ENCODE peak calls at places on chromosomes 12 and 14, in eight cellular contexts. One of them, this sample, is unnamed.

GRCh38 chr12:44972746-44973421 is 78.0 kb downstream of the DBX2 start:
- DNase-seq in CD8-positive, alpha-beta T cell: no peak
- DNase-seq in CD4-positive, alpha-beta T cell: no peak
- DNase-seq in AG10803: peak
- DNase-seq in tibial artery: no peak
- DNase-seq in uterus: no peak
- DNase-seq in BJ: no peak
- DNase-seq in cardiac fibroblast: peak
- DNase-seq in this sample: no peak

GRCh38 chr12:41521872-41522379 is 333.8 kb downstream of the PDZRN4 start:
- DNase-seq in tibial artery: no peak
- DNase-seq in CD4-positive, alpha-beta T cell: no peak
- DNase-seq in cardiac fibroblast: peak
- DNase-seq in uterus: no peak
- DNase-seq in BJ: peak
- DNase-seq in CD8-positive, alpha-beta T cell: no peak
- DNase-seq in AG10803: peak
- DNase-seq in this sample: no peak

GRCh38 chr14:57559561-57559960 is 65.9 kb upstream of the CCDC198 start:
- DNase-seq in AG10803: no peak
- DNase-seq in BJ: no peak
- DNase-seq in CD4-positive, alpha-beta T cell: no peak
- DNase-seq in uterus: no peak
- DNase-seq in tibial artery: no peak
- DNase-seq in CD8-positive, alpha-beta T cell: no peak
- DNase-seq in cardiac fibroblast: no peak
- DNase-seq in this sample: no peak

GRCh38 chr12:109999649-109999971 is 380 bp downstream of the ANKRD13A start:
- DNase-seq in BJ: no peak
- DNase-seq in uterus: no peak
- DNase-seq in cardiac fibroblast: no peak
- DNase-seq in tibial artery: no peak
- DNase-seq in CD8-positive, alpha-beta T cell: no peak
- DNase-seq in CD4-positive, alpha-beta T cell: no peak
- DNase-seq in AG10803: no peak
- DNase-seq in this sample: no peak

GRCh38 chr14:101520621-101521305 is 40.5 kb upstream of the DIO3 start:
- DNase-seq in BJ: no peak
- DNase-seq in cardiac fibroblast: no peak
- DNase-seq in CD4-positive, alpha-beta T cell: no peak
- DNase-seq in CD8-positive, alpha-beta T cell: no peak
- DNase-seq in AG10803: peak
- DNase-seq in tibial artery: peak
- DNase-seq in uterus: peak
- DNase-seq in this sample: no peak

GRCh38 chr12:75011120-75011519 is 198.5 kb downstream of the KCNC2 start:
- DNase-seq in BJ: no peak
- DNase-seq in AG10803: no peak
- DNase-seq in cardiac fibroblast: no peak
- DNase-seq in uterus: no peak
- DNase-seq in tibial artery: no peak
- DNase-seq in CD4-positive, alpha-beta T cell: no peak
- DNase-seq in CD8-positive, alpha-beta T cell: no peak
- DNase-seq in this sample: no peak

GRCh38 chr14:62189698-62190097 is 427.5 kb downstream of the SNAPC1 start:
- DNase-seq in uterus: peak
- DNase-seq in AG10803: peak
- DNase-seq in BJ: no peak
- DNase-seq in CD8-positive, alpha-beta T cell: no peak
- DNase-seq in CD4-positive, alpha-beta T cell: no peak
- DNase-seq in tibial artery: no peak
- DNase-seq in cardiac fibroblast: peak
- DNase-seq in this sample: no peak

GRCh38 chr14:24943024-24943423 is 106.9 kb downstream of the STXBP6 start:
- DNase-seq in AG10803: peak
- DNase-seq in CD8-positive, alpha-beta T cell: no peak
- DNase-seq in uterus: peak
- DNase-seq in CD4-positive, alpha-beta T cell: no peak
- DNase-seq in tibial artery: no peak
- DNase-seq in BJ: no peak
- DNase-seq in cardiac fibroblast: peak
- DNase-seq in this sample: no peak

GRCh38 chr14:91892918-91893527 is 25.7 kb upstream of the TC2N start:
- DNase-seq in cardiac fibroblast: no peak
- DNase-seq in CD4-positive, alpha-beta T cell: no peak
- DNase-seq in BJ: no peak
- DNase-seq in tibial artery: no peak
- DNase-seq in uterus: no peak
- DNase-seq in AG10803: no peak
- DNase-seq in CD8-positive, alpha-beta T cell: no peak
- DNase-seq in this sample: no peak
- TF ChIP-seq CTCF in cardiac fibroblast: peak
- TF ChIP-seq CTCF in CD4-positive, alpha-beta T cell: no peak
- TF ChIP-seq CTCF in BJ: peak
- TF ChIP-seq CTCF in tibial artery: peak
- TF ChIP-seq CTCF in uterus: no peak
- TF ChIP-seq CTCF in AG10803: peak
- TF ChIP-seq CTCF in CD8-positive, alpha-beta T cell: peak
- TF ChIP-seq CTCF in this sample: peak

GRCh38 chr14:92655802-92656201 is 92.6 kb downstream of the LGMN start:
- DNase-seq in CD4-positive, alpha-beta T cell: no peak
- DNase-seq in CD8-positive, alpha-beta T cell: no peak
- DNase-seq in uterus: no peak
- DNase-seq in BJ: no peak
- DNase-seq in cardiac fibroblast: no peak
- DNase-seq in tibial artery: no peak
- DNase-seq in AG10803: no peak
- DNase-seq in this sample: no peak
- TF ChIP-seq CTCF in CD4-positive, alpha-beta T cell: no peak
- TF ChIP-seq CTCF in CD8-positive, alpha-beta T cell: no peak
- TF ChIP-seq CTCF in uterus: no peak
- TF ChIP-seq CTCF in BJ: no peak
- TF ChIP-seq CTCF in cardiac fibroblast: no peak
- TF ChIP-seq CTCF in tibial artery: no peak
- TF ChIP-seq CTCF in AG10803: no peak
- TF ChIP-seq CTCF in this sample: no peak

DNA sequence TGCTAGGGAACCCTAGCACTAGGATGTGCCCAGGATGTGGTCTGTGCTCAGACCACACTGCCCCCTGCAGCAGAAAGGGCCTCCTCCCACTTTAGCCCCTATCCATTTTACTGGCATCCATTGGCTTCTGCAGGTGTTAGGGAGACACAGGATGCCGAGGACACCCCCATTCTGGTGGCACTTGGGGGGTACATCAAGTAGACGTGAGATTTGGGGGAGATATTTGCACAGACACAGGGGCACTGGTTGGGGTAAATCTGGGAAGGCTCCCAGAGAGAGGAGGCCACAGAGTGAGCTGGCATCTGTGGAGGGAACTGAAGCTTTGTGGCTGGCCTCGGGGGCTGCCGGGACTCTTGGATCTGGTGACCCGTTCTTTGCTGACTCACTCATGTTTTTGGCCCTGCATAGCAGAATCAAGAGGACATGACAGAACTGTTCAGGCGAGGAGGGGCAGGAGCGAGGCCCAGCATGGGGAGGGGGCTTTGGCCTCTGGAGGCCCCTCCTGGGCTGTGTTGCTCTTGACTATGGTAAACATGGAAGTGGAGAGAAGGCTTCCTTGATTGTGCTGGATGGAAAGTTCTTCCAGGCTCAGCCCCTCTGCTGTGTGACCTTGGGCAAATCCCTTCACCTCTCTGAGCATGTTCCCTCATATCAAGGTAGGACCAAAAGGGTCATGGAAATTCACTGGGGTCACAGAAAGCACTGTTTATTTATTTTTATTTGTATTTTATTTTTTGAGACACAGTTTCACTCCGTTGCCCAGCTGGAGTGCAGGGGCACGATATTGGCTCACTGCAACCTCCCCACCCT is 1.8 kb downstream of the PLBD2 start:
- DNase-seq in BJ: no peak
- DNase-seq in CD4-positive, alpha-beta T cell: no peak
- DNase-seq in cardiac fibroblast: peak
- DNase-seq in AG10803: peak
- DNase-seq in tibial artery: no peak
- DNase-seq in uterus: peak
- DNase-seq in CD8-positive, alpha-beta T cell: no peak
- DNase-seq in this sample: no peak
- TF ChIP-seq CTCF in BJ: peak
- TF ChIP-seq CTCF in CD4-positive, alpha-beta T cell: no peak
- TF ChIP-seq CTCF in cardiac fibroblast: peak
- TF ChIP-seq CTCF in AG10803: peak
- TF ChIP-seq CTCF in tibial artery: no peak
- TF ChIP-seq CTCF in uterus: no peak
- TF ChIP-seq CTCF in CD8-positive, alpha-beta T cell: no peak
- TF ChIP-seq CTCF in this sample: no peak

GRCh38 chr12:4830568-4830967 is 79.1 kb upstream of the KCNA1 start:
- DNase-seq in cardiac fibroblast: no peak
- DNase-seq in CD4-positive, alpha-beta T cell: no peak
- DNase-seq in uterus: no peak
- DNase-seq in CD8-positive, alpha-beta T cell: no peak
- DNase-seq in tibial artery: no peak
- DNase-seq in AG10803: no peak
- DNase-seq in BJ: no peak
- DNase-seq in this sample: no peak

GRCh38 chr12:4829793-4830162 is 79.9 kb upstream of the KCNA1 start:
- DNase-seq in cardiac fibroblast: no peak
- DNase-seq in CD8-positive, alpha-beta T cell: no peak
- DNase-seq in CD4-positive, alpha-beta T cell: no peak
- DNase-seq in BJ: no peak
- DNase-seq in uterus: no peak
- DNase-seq in tibial artery: no peak
- DNase-seq in AG10803: no peak
- DNase-seq in this sample: no peak

GRCh38 chr12:4828176-4828575 is 81.5 kb upstream of the KCNA1 start:
- DNase-seq in tibial artery: no peak
- DNase-seq in CD4-positive, alpha-beta T cell: no peak
- DNase-seq in CD8-positive, alpha-beta T cell: no peak
- DNase-seq in cardiac fibroblast: no peak
- DNase-seq in BJ: no peak
- DNase-seq in AG10803: peak
- DNase-seq in uterus: no peak
- DNase-seq in this sample: no peak

GRCh38 chr12:4826909-4827308 is 82.8 kb upstream of the KCNA1 start:
- DNase-seq in cardiac fibroblast: no peak
- DNase-seq in CD4-positive, alpha-beta T cell: no peak
- DNase-seq in uterus: no peak
- DNase-seq in BJ: no peak
- DNase-seq in tibial artery: no peak
- DNase-seq in AG10803: no peak
- DNase-seq in CD8-positive, alpha-beta T cell: no peak
- DNase-seq in this sample: no peak

DNA sequence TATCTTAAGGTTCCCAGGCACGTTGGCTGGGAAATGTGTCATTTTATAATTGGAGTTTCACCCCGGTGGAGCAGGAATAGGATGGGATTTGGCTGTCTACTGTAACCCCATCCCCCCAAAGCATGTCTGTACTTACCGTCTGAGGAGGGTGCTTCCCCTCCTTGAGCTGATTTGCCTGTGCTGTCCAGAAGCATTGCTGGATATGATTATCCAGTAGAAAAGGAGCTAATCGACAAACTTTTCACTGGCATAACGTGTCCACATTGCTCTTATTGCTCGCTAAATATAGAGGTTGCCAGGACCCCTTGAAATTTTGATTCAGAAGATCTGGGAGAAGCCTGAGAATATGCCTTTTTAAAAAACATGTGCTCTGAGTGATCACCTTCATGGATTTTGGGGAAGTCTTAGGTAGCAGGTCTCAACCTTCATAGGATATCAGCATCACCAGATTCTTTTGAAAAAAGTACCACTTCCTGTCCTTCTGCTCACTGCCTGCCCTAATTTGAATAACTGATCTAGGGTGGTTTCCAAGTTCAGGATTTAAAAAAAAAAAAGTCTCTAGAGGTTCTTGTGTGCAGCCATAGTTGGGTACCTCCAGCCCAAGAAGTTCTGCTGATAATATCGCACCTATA is 80.4 kb upstream of the KCNA1 start:
- DNase-seq in AG10803: no peak
- DNase-seq in tibial artery: no peak
- DNase-seq in uterus: no peak
- DNase-seq in BJ: no peak
- DNase-seq in CD4-positive, alpha-beta T cell: no peak
- DNase-seq in cardiac fibroblast: no peak
- DNase-seq in CD8-positive, alpha-beta T cell: no peak
- DNase-seq in this sample: no peak
- TF ChIP-seq CTCF in AG10803: no peak
- TF ChIP-seq CTCF in tibial artery: no peak
- TF ChIP-seq CTCF in uterus: no peak
- TF ChIP-seq CTCF in BJ: no peak
- TF ChIP-seq CTCF in CD4-positive, alpha-beta T cell: no peak
- TF ChIP-seq CTCF in cardiac fibroblast: no peak
- TF ChIP-seq CTCF in CD8-positive, alpha-beta T cell: no peak
- TF ChIP-seq CTCF in this sample: no peak

GRCh38 chr14:104073764-104074163 is 11.7 kb upstream of the ASPG start:
- DNase-seq in CD4-positive, alpha-beta T cell: no peak
- DNase-seq in cardiac fibroblast: no peak
- DNase-seq in AG10803: no peak
- DNase-seq in uterus: no peak
- DNase-seq in BJ: no peak
- DNase-seq in CD8-positive, alpha-beta T cell: no peak
- DNase-seq in tibial artery: no peak
- DNase-seq in this sample: no peak

GRCh38 chr14:104078031-104078455 is 7.5 kb upstream of the ASPG start:
- DNase-seq in BJ: peak
- DNase-seq in cardiac fibroblast: peak
- DNase-seq in tibial artery: peak
- DNase-seq in uterus: peak
- DNase-seq in CD4-positive, alpha-beta T cell: peak
- DNase-seq in CD8-positive, alpha-beta T cell: peak
- DNase-seq in AG10803: peak
- DNase-seq in this sample: peak

GRCh38 chr14:104076743-104077142 is 8.8 kb upstream of the ASPG start:
- DNase-seq in AG10803: no peak
- DNase-seq in CD4-positive, alpha-beta T cell: no peak
- DNase-seq in cardiac fibroblast: no peak
- DNase-seq in BJ: no peak
- DNase-seq in tibial artery: no peak
- DNase-seq in CD8-positive, alpha-beta T cell: no peak
- DNase-seq in uterus: no peak
- DNase-seq in this sample: no peak

GRCh38 chr14:104072586-104072985 is 12.9 kb upstream of the ASPG start:
- DNase-seq in AG10803: no peak
- DNase-seq in cardiac fibroblast: no peak
- DNase-seq in CD4-positive, alpha-beta T cell: no peak
- DNase-seq in tibial artery: no peak
- DNase-seq in BJ: no peak
- DNase-seq in uterus: no peak
- DNase-seq in CD8-positive, alpha-beta T cell: no peak
- DNase-seq in this sample: no peak

DNA sequence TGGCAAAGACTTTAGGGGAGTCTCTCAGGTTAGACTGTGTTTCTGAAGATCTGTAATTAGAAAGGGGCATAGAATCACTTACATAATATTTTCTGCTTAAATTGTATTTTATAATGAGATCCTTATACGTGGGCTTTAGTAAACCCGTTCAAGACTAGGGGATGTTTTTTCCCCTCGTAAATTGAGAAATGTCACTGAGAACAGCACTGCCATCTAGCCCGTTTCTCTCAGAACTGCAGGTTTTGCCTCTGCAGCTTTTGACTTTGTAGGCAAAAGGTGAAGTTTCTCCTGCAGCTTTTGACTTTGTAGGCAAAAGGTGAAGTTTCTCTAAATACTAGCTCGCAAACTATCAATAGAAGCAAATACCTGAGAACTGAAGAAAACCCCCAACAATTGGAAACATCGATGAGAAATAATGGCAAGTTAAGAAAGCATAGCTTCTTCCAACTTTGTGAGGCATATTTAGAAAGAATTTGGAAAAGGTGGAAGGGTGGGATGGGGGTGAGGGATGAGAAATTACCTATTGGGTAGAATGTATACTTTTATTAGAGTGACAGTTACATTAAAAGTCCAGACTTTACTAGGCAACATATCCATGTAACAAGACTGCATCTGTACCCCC is 9.9 kb upstream of the ASPG start:
- DNase-seq in CD4-positive, alpha-beta T cell: no peak
- DNase-seq in tibial artery: no peak
- DNase-seq in CD8-positive, alpha-beta T cell: no peak
- DNase-seq in BJ: no peak
- DNase-seq in AG10803: no peak
- DNase-seq in uterus: no peak
- DNase-seq in cardiac fibroblast: no peak
- DNase-seq in this sample: no peak
- TF ChIP-seq CTCF in CD4-positive, alpha-beta T cell: peak
- TF ChIP-seq CTCF in tibial artery: no peak
- TF ChIP-seq CTCF in CD8-positive, alpha-beta T cell: no peak
- TF ChIP-seq CTCF in BJ: peak
- TF ChIP-seq CTCF in AG10803: peak
- TF ChIP-seq CTCF in uterus: no peak
- TF ChIP-seq CTCF in cardiac fibroblast: peak
- TF ChIP-seq CTCF in this sample: no peak

This sample was measured in mesothelial cell of epicardium.